ENCODE peak calls at places on chromosome 10, in four cellular contexts. X, C, J and G are unnamed samples.

GRCh38 chr10:14658331-14659122 is 116.2 kb downstream of the FAM107B start:
- DNase-seq in X (no peak), J (no peak), C (no peak), G (no peak)

GRCh38 chr10:60910543-60910942 is 33.4 kb downstream of the RHOBTB1 start:
- DNase-seq in X (peak), C (no peak), J (no peak), G (no peak)

GRCh38 chr10:132856869-132857524 is 71.0 kb upstream of the NKX6-2 start:
- DNase-seq in X (peak), J (no peak), C (no peak), G (peak)

GRCh38 chr10:60731134-60731883 is 47.0 kb upstream of the CDK1 start:
- DNase-seq in J (no peak), C (peak), X (no peak), G (no peak)

GRCh38 chr10:52128056-52128683 is 185.9 kb upstream of the DKK1 start:
- DNase-seq in J (no peak), C (no peak), X (no peak), G (no peak)

GRCh38 chr10:119161680-119162079 is 3.8 kb downstream of the SFXN4 start:
- DNase-seq in X (no peak), J (no peak), C (no peak), G (no peak)

GRCh38 chr10:80596391-80597257 is 58.9 kb downstream of the SH2D4B start:
- DNase-seq in C (peak), J (no peak), X (no peak), G (no peak)

GRCh38 chr10:103645141-103646054 is 151.9 kb downstream of the NEURL1 start:
- DNase-seq in X (peak), C (no peak), J (no peak), G (no peak)

GRCh38 chr10:101214446-101215396 is 14.5 kb downstream of the LBX1 start:
- DNase-seq in J (peak), X (peak), C (no peak), G (peak)

GRCh38 chr10:58674260-58674659 is 161.6 kb downstream of the BICC1 start:
- DNase-seq in C (no peak), J (no peak), X (no peak), G (no peak)

GRCh38 chr10:70685461-70685911 is 13.2 kb downstream of the ADAMTS14 start:
- DNase-seq in C (no peak), X (no peak), J (peak), G (no peak)

GRCh38 chr10:63115732-63116383 is 17.3 kb upstream of the NRBF2 start:
- DNase-seq in J (no peak), X (peak), C (no peak), G (peak)

GRCh38 chr10:17527530-17528146 is 73.2 kb upstream of the ST8SIA6 start:
- DNase-seq in C (no peak), J (no peak), X (no peak), G (no peak)

GRCh38 chr10:67669978-67670377 is 26.0 kb downstream of the CTNNA3 start:
- DNase-seq in C (no peak), X (no peak), J (no peak), G (no peak)

GRCh38 chr10:36248314-36248981 is 606.4 kb upstream of the FZD8 start:
- DNase-seq in J (no peak), C (no peak), X (no peak), G (no peak)

GRCh38 chr10:112389147-112389822 is 15.4 kb downstream of the ACSL5 start:
- DNase-seq in X (no peak), J (no peak), C (no peak), G (no peak)

GRCh38 chr10:117237401-117237991 is 3.4 kb upstream of the SLC18A2 start:
- DNase-seq in X (no peak), J (no peak), C (no peak), G (no peak)

GRCh38 chr10:126160571-126160970 is 227.7 kb downstream of the ADAM12 start:
- DNase-seq in C (no peak), X (no peak), J (no peak), G (no peak)

GRCh38 chr10:68052463-68052862 is 22.6 kb downstream of the HERC4 start:
- DNase-seq in C (no peak), J (no peak), X (no peak), G (no peak)

GRCh38 chr10:31099664-31100063 is 68.0 kb upstream of the ZNF438 start:
- DNase-seq in C (no peak), J (no peak), X (no peak), G (no peak)

GRCh38 chr10:69864321-69864720 is 62.6 kb downstream of the COL13A1 start:
- DNase-seq in J (no peak), X (no peak), C (no peak), G (no peak)

GRCh38 chr10:88565072-88565471 is 18.0 kb downstream of the RNLS start:
- DNase-seq in J (no peak), C (no peak), X (no peak), G (no peak)

GRCh38 chr10:35607475-35608316 is 2.6 kb downstream of the GJD4 start:
- DNase-seq in J (peak), C (no peak), X (no peak), G (no peak)

GRCh38 chr10:35398355-35398754 is 62.0 kb downstream of the CCNY start:
- DNase-seq in X (no peak), J (no peak), C (no peak), G (no peak)

GRCh38 chr10:121734517-121735137 is 136.4 kb upstream of the FGFR2 start:
- DNase-seq in J (no peak), X (no peak), C (peak), G (no peak)

GRCh38 chr10:122350893-122351292 is 23.6 kb upstream of the PLEKHA1 start:
- DNase-seq in J (no peak), C (no peak), X (no peak), G (no peak)

GRCh38 chr10:100890696-100891271 is 22.0 kb upstream of the SLF2 start:
- DNase-seq in C (no peak), X (no peak), J (no peak), G (no peak)

GRCh38 chr10:5811387-5811821 is 1.8 kb downstream of the GDI2 start:
- DNase-seq in X (no peak), J (no peak), C (no peak), G (peak)

GRCh38 chr10:68333905-68334431 is 1.2 kb upstream of the PBLD start:
- DNase-seq in X (no peak), J (no peak), C (no peak), G (no peak)

GRCh38 chr10:63414481-63415260 is 51.1 kb downstream of the JMJD1C start:
- DNase-seq in C (no peak), X (no peak), J (no peak), G (no peak)

GRCh38 chr10:48620719-48621118 is 15.8 kb upstream of the ARHGAP22 start:
- DNase-seq in J (no peak), X (no peak), C (no peak), G (no peak)

GRCh38 chr10:33506838-33507661 is 172.6 kb upstream of the NRP1 start:
- DNase-seq in J (no peak), X (no peak), C (no peak), G (no peak)

GRCh38 chr10:8544057-8544380 is 489.5 kb downstream of the GATA3 start:
- DNase-seq in C (no peak), X (no peak), J (no peak), G (no peak)

GRCh38 chr10:21171936-21172773 is 275.0 kb upstream of the NEBL start:
- DNase-seq in C (no peak), J (peak), X (no peak), G (no peak)

GRCh38 chr10:13087986-13088618 is 11.9 kb upstream of the OPTN start:
- DNase-seq in C (no peak), J (no peak), X (no peak), G (no peak)